ENCODE peak calls at places on chromosomes 11 and 22, in eight cellular contexts. E, D, G, S, J, I, W and R are unnamed samples. For H3K36me3, the result is how much of the 10 kb centered on the place peaks cover.

GRCh38 chr11:19905280-19905853 is 192.7 kb downstream of the NAV2 start:
- DNase-seq in W (no peak), D (peak), I (peak), S (no peak), E (peak), J (no peak), G (peak), R (no peak)

GRCh38 chr11:69380451-69380901 is 86.5 kb downstream of the MYEOV start:
- DNase-seq in J (no peak), D (no peak), E (no peak), I (no peak), S (no peak), G (no peak), W (peak), R (no peak)

GRCh38 chr11:19506803-19507466 is 205.7 kb upstream of the NAV2 start:
- DNase-seq in E (no peak), G (no peak), I (no peak), S (no peak), J (no peak), D (no peak), W (no peak), R (no peak)

GRCh38 chr11:67266424-67267187 is at the start of gene GRK2:
- DNase-seq in D (no peak), J (peak), G (no peak), I (peak), W (peak), E (peak), S (peak), R (peak)

GRCh38 chr22:48357961-48358360 is 1469.7 kb downstream of the BRD1 start:
- DNase-seq in I (no peak), E (no peak), S (no peak), W (no peak), G (no peak), D (no peak), J (peak), R (no peak)

GRCh38 chr11:1836011-1836945 is 1.5 kb downstream of the SYT8 start:
- DNase-seq in J (peak), E (no peak), D (no peak), I (no peak), G (no peak), W (peak), S (no peak), R (no peak)

GRCh38 chr11:45213316-45213665 is 66.9 kb downstream of the PRDM11 start:
- DNase-seq in J (no peak), I (no peak), S (no peak), D (no peak), G (no peak), W (no peak), E (no peak), R (no peak)

GRCh38 chr11:102293873-102294601 is 23.2 kb upstream of the BIRC3 start:
- DNase-seq in D (peak), G (peak), I (peak), J (no peak), E (peak), W (no peak), S (peak), R (no peak)

GRCh38 chr11:19557720-19558140 is 154.9 kb upstream of the NAV2 start:
- DNase-seq in J (peak), D (peak), W (peak), I (peak), S (peak), G (peak), E (peak), R (peak)

GRCh38 chr11:61418136-61418535 is 11.6 kb downstream of the CPSF7 start:
- DNase-seq in I (peak), J (no peak), G (peak), W (no peak), E (no peak), S (no peak), D (no peak), R (no peak)

GRCh38 chr11:45844822-45845573 is 2.3 kb upstream of the CRY2 start:
- DNase-seq in D (no peak), I (no peak), E (no peak), G (no peak), S (no peak), J (no peak), W (no peak), R (no peak)

GRCh38 chr11:120102050-120102861 is 35.7 kb downstream of the TRIM29 start:
- DNase-seq in W (no peak), D (no peak), J (no peak), S (no peak), G (no peak), I (no peak), E (no peak), R (no peak)

GRCh38 chr11:20671856-20672546 is 2.6 kb downstream of the NELL1 start:
- DNase-seq in G (no peak), I (no peak), D (peak), S (no peak), J (no peak), E (peak), W (no peak), R (no peak)

GRCh38 chr11:58578635-58579191 is at the start of gene ZFP91:
- DNase-seq in S (peak), G (peak), I (peak), W (peak), D (peak), E (peak), J (peak), R (peak)

GRCh38 chr22:41911292-41911611 is 3.6 kb downstream of the SHISA8 start:
- DNase-seq in G (no peak), I (no peak), W (no peak), D (no peak), S (no peak), J (no peak), E (no peak), R (no peak)

GRCh38 chr11:1202776-1203504 is 19.9 kb upstream of the MUC5B start:
- DNase-seq in J (peak), D (peak), W (peak), G (peak), E (peak), I (peak), S (peak), R (peak)

GRCh38 chr11:125090816-125091215 is 20.6 kb downstream of the TMEM218 start:
- DNase-seq in G (no peak), S (no peak), W (no peak), D (no peak), E (no peak), J (no peak), I (no peak), R (no peak)

GRCh38 chr11:125562430-125562829 is 6.8 kb upstream of the EI24 start:
- DNase-seq in J (no peak), E (no peak), I (no peak), S (no peak), G (no peak), D (no peak), W (no peak), R (no peak)

GRCh38 chr22:31243339-31244043 is 31.4 kb downstream of the LIMK2 start:
- DNase-seq in W (no peak), G (no peak), S (no peak), E (peak), D (peak), J (no peak), I (no peak), R (peak)

GRCh38 chr11:46141597-46141996 is 20.3 kb upstream of the PHF21A start:
- DNase-seq in I (no peak), D (no peak), G (no peak), W (no peak), J (no peak), E (no peak), S (no peak), R (no peak)

GRCh38 chr11:123144707-123145106 is 50.3 kb downstream of the CLMP start:
- DNase-seq in S (no peak), J (no peak), E (no peak), I (no peak), G (no peak), D (no peak), W (no peak), R (peak)

GRCh38 chr11:117413616-117414015 is 86.0 kb downstream of the CEP164 start:
- DNase-seq in G (no peak), W (no peak), E (no peak), J (no peak), S (no peak), I (no peak), D (no peak), R (no peak)

GRCh38 chr22:18085188-18085587 is 7.4 kb downstream of the PEX26 start:
- DNase-seq in D (no peak), E (no peak), S (no peak), W (no peak), I (peak), J (no peak), G (no peak), R (no peak)

GRCh38 chr22:48444320-48445112 is 1383.2 kb downstream of the BRD1 start:
- DNase-seq in E (no peak), S (no peak), D (no peak), J (peak), I (no peak), W (no peak), G (no peak), R (no peak)

GRCh38 chr11:70405679-70406395 is 7.5 kb downstream of the CTTN start:
- DNase-seq in I (no peak), G (no peak), W (no peak), D (no peak), E (no peak), J (no peak), S (no peak), R (no peak)
- H3K36me3 ChIP-seq in I (half or more), G (half or more), W (under half), D (half or more), E (under half), J (half or more), S (under half), R (half or more)

DNA sequence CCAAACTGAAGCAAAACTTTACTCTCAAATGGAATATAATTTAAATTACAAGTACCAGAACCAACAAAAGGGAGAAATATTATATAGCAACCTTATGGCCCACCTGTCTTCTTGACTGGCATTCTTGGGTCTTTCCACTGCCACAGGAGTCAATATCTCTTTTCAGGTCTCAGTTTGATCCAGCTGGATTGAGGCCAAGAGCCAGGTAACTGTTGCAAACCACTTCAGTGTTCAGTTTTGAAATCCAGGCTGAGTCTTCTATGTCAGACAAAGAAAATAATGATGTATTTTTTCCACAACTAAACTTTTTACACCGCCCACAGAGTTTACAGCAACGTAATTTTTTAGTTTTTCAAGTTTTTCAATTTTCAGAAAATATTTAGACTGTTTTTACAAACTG is 648 bp downstream of the DLG2 start:
- DNase-seq in S (no peak), W (no peak), G (no peak), D (no peak), J (no peak), I (no peak), E (no peak), R (no peak)
- H3K4me3 ChIP-seq in S (no peak), W (no peak), G (no peak), D (no peak), J (peak), I (no peak), E (peak), R (no peak)

DNA sequence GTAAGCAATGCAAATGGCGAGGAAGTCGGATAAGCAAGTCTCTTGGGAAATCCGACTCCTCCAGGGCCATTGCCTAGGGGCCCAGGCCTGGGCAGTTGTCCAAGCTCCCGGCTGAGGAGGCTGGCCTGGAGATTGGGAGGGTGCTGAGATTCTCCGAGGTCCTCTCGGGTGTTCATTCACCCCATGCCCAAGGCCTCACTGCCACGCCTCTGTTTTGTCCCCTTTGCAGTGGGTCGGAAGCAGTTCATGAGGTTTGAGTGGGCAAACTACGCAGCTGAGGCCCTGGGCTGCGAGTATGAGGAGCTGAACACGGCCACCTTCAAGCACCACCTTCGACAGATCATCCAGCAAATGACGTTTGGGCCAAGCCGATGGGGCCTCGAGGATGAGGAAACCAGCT is 81.3 kb downstream of the MYO18B start:
- DNase-seq in J (no peak), G (no peak), W (no peak), S (no peak), E (no peak), D (no peak), I (no peak), R (no peak)
- H3K36me3 ChIP-seq in J (under half), G (under half), W (under half), S (under half), E (half or more), D (under half), I (under half), R (under half)

GRCh38 chr22:27224485-27225364 is 567.3 kb downstream of the MIAT start:
- DNase-seq in D (no peak), J (no peak), I (peak), W (no peak), E (peak), G (peak), S (no peak), R (no peak)
- H3K4me3 ChIP-seq in D (no peak), J (no peak), I (no peak), W (no peak), E (no peak), G (no peak), S (no peak), R (no peak)

GRCh38 chr22:45645150-45645525 is 26.5 kb upstream of the ATXN10 start:
- DNase-seq in J (no peak), W (no peak), G (no peak), I (no peak), S (no peak), D (no peak), E (no peak), R (no peak)

GRCh38 chr22:45645526-45646414 is 25.9 kb upstream of the ATXN10 start:
- DNase-seq in S (peak), J (peak), I (peak), D (peak), G (peak), W (peak), E (peak), R (peak)

GRCh38 chr22:45647532-45648225 is 24.0 kb upstream of the ATXN10 start:
- DNase-seq in W (no peak), D (no peak), S (no peak), G (no peak), J (no peak), I (no peak), E (no peak), R (no peak)

GRCh38 chr22:45649809-45650208 is 21.8 kb upstream of the ATXN10 start:
- DNase-seq in G (no peak), I (no peak), W (no peak), E (no peak), S (no peak), J (no peak), D (no peak), R (no peak)

DNA sequence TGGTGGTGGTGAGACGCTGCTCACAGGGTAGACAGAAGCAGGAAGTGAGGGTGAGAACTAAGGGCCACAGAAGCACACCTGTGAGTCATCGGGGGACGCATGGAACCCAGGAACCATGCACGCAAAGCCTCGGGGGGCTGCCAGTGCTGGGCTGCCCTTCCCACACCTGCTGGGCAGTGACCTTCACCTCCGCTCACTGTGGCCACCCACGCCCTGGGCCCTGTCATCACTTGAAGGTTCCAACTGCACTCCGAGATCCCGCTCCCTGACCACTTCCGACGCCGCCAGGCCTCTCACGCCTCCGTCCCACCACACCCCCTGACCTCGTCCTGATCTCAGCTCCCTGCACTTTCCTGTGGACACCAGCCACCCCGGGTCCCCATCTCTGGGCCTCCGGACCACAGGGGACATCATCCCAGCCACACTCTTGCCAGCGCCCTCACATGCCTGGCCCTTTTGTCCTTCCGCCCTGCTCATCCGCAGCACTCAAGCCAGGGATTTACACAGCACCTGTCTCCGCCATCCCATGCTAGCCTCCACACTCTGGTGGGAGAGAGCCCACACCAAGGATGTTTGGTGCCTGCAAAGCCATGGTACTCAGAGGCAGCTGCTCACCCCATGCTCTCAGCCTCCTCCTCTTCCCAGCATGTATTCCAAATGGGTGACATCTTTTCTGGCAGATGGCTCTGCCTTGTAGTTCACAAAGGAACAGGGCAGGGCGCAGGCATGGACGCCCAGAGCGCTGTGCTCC is 23.1 kb upstream of the ATXN10 start:
- DNase-seq in D (no peak), E (no peak), G (no peak), I (no peak), W (no peak), J (no peak), S (no peak), R (no peak)
- H3K36me3 ChIP-seq in D (under half), E (under half), G (under half), I (under half), W (under half), J (under half), S (under half), R (under half)

GRCh38 chr22:20957118-20957690 is 9.9 kb upstream of the AIFM3 start:
- DNase-seq in J (peak), I (no peak), D (no peak), S (no peak), G (peak), W (no peak), E (peak), R (peak)

GRCh38 chr22:20959578-20960461 is 7.2 kb upstream of the AIFM3 start:
- DNase-seq in J (no peak), W (no peak), D (no peak), I (no peak), S (no peak), E (no peak), G (no peak), R (no peak)

GRCh38 chr22:20956258-20957117 is 10.6 kb upstream of the AIFM3 start:
- DNase-seq in G (peak), D (peak), W (no peak), I (peak), S (no peak), E (peak), J (no peak), R (peak)

GRCh38 chr22:20955548-20955947 is 11.5 kb upstream of the AIFM3 start:
- DNase-seq in I (no peak), W (no peak), D (peak), S (no peak), G (peak), E (no peak), J (no peak), R (peak)

GRCh38 chr22:20957691-20958440 is 9.2 kb upstream of the AIFM3 start:
- DNase-seq in W (no peak), D (no peak), S (no peak), J (peak), I (no peak), G (peak), E (peak), R (peak)
- H3K4me3 ChIP-seq in W (peak), D (peak), S (no peak), J (peak), I (peak), G (peak), E (peak), R (peak)

GRCh38 chr11:112235750-112236390 is 9.6 kb downstream of the PTS start:
- DNase-seq in D (no peak), S (no peak), G (no peak), W (no peak), I (no peak), J (no peak), E (no peak), R (no peak)
- H3K36me3 ChIP-seq in D (under half), S (under half), G (under half), W (under half), I (under half), J (half or more), E (under half), R (under half)

DNA sequence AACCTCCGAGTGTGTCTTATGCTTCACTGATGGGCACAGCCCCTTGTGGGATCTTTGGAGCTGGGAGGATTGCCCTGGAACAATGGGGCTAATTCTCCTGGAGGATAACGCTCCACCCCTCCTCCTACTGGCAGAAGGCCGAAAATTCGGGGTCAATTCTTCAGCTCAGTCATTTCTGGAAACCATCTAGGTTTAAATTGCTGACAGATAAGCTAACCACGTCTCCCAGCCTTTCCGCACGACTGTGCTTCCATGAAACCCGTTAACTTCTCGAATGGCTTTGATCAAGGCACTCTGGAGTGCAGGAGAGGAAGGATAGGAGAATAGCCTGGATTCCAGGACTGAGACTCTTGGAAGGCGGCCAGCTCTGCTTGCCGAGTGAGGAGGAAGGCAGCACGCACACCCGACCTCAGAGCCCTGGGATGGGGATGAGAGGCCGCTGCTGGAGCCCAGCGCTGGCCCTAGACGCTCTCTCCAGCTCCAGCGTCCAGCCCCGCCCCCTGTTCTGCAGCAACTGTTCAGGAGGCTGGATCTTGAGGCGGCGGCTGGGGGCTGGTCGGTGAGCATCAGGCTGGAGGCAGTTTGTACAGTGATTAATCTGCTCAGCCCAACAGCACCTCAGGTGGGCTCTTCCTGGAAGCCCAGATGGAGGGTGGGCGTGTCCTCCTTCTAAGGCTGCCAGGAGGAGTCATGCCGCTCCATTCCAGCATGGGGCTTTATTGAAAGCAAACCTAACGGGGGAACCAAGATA is 176.7 kb upstream of the NCAM1 start:
- DNase-seq in W (no peak), G (peak), D (no peak), I (no peak), J (no peak), S (no peak), E (peak), R (no peak)
- H3K4me3 ChIP-seq in W (no peak), G (no peak), D (no peak), I (no peak), J (no peak), S (no peak), E (no peak), R (no peak)

GRCh38 chr11:65616575-65617001 is 1.0 kb downstream of the PCNX3 start:
- DNase-seq in I (no peak), D (no peak), S (no peak), J (no peak), E (no peak), G (peak), W (no peak), R (no peak)
- H3K36me3 ChIP-seq in I (under half), D (under half), S (under half), J (half or more), E (under half), G (half or more), W (under half), R (half or more)